ENCODE peak calls at places on chromosomes 13 and 19, in seven cellular contexts. A is HT-29; G is NCI-H510A; E is progenitor cell of endocrine pancreas; I is stimulated activated CD8-positive, alpha-beta memory T cell treated with anti-CD3 and anti-CD28 coated beads, Interleukin-12 subunit alpha, Interleukin-12 subunit beta, amount 100 ng/mL, for 1 hour; U is SW480; H is T follicular helper cell. T is an unnamed sample.

GRCh38 chr19:46489445-46490272 is 6.0 kb downstream of the PNMA8B start:
- DNase-seq in H (no peak), U (no peak), A (no peak), E (no peak), I (no peak), G (no peak), T (no peak)

GRCh38 chr13:83211301-83211700 is 671.0 kb downstream of the SLITRK1 start:
- DNase-seq in U (no peak), A (no peak), I (no peak), G (no peak), H (no peak), E (no peak), T (no peak)

GRCh38 chr19:31152906-31153305 is 196.3 kb downstream of the TSHZ3 start:
- DNase-seq in H (no peak), E (no peak), A (no peak), I (no peak), G (no peak), U (no peak), T (no peak)

GRCh38 chr19:41904118-41904870 is 21.3 kb downstream of the ARHGEF1 start:
- DNase-seq in U (peak; percentile 96), H (no peak), E (peak; percentile 45), I (no peak), A (peak; percentile 99), G (peak; percentile 98), T (no peak)

GRCh38 chr19:1279782-1280341 is 4.5 kb downstream of the FAM174C start:
- DNase-seq in U (peak; percentile 70), A (peak; percentile 91), H (peak; percentile 67), G (no peak), I (peak; percentile 62), E (peak; percentile 90), T (peak; percentile 77)

GRCh38 chr19:2084993-2085720 is 11.0 kb downstream of the MOB3A start:
- DNase-seq in U (peak; percentile 80), I (peak; percentile 90), G (no peak), A (no peak), H (peak; percentile 87), E (no peak), T (no peak)

GRCh38 chr13:26529441-26529840 is 28.0 kb upstream of the WASF3 start:
- DNase-seq in I (no peak), G (no peak), A (peak; percentile 81), H (no peak), E (peak; percentile 64), U (peak; percentile 52), T (peak; percentile 44)

GRCh38 chr13:95256086-95256485 is 45.2 kb downstream of the ABCC4 start:
- DNase-seq in G (no peak), E (no peak), U (peak; percentile 94), I (no peak), H (no peak), A (peak; percentile 91), T (no peak)

GRCh38 chr19:12318782-12319413 is 14.5 kb downstream of the ZNF563 start:
- DNase-seq in H (no peak), E (no peak), A (no peak), G (no peak), U (no peak), I (no peak), T (no peak)

GRCh38 chr13:93226623-93227279 is at the start of gene GPC6:
- DNase-seq in G (peak; percentile 78), I (no peak), U (no peak), H (no peak), A (no peak), E (peak; percentile 25), T (peak; percentile 76)

GRCh38 chr13:86581711-86582110 is 782.5 kb upstream of the SLITRK6 start:
- DNase-seq in H (no peak), E (no peak), A (no peak), U (peak; percentile 41), I (no peak), G (no peak), T (no peak)

GRCh38 chr13:79867248-79867647 is 386.3 kb downstream of the NDFIP2 start:
- DNase-seq in E (no peak), I (no peak), A (peak; percentile 19), G (no peak), U (no peak), H (no peak), T (no peak)

GRCh38 chr13:37651891-37652290 is 53.3 kb upstream of the POSTN start:
- DNase-seq in A (no peak), I (no peak), U (no peak), G (no peak), E (no peak), H (no peak), T (no peak)

GRCh38 chr19:51501594-51502263 is at the start of gene SIGLEC12:
- DNase-seq in E (no peak), U (no peak), H (no peak), A (no peak), G (no peak), I (no peak), T (no peak)

GRCh38 chr19:39126312-39126561 is 651 bp downstream of the PAK4 start:
- DNase-seq in G (no peak), H (no peak), U (no peak), A (no peak), I (no peak), E (no peak), T (no peak)

GRCh38 chr13:33176526-33176925 is 109.0 kb downstream of the STARD13 start:
- DNase-seq in G (no peak), A (no peak), U (no peak), I (no peak), E (no peak), H (no peak), T (no peak)

GRCh38 chr13:82803341-82803740 is 1078.9 kb downstream of the SLITRK1 start:
- DNase-seq in E (no peak), I (no peak), G (no peak), A (no peak), H (no peak), U (no peak), T (peak; percentile 31)

GRCh38 chr13:20877902-20878301 is 24.6 kb downstream of the XPO4 start:
- DNase-seq in G (no peak), U (no peak), H (no peak), I (no peak), A (no peak), E (no peak), T (no peak)

GRCh38 chr13:105465251-105465650 is 1070.2 kb downstream of the EFNB2 start:
- DNase-seq in U (no peak), E (no peak), H (no peak), A (no peak), G (no peak), I (no peak), T (no peak)

GRCh38 chr13:45674908-45675307 is 27.2 kb upstream of the CBY2 start:
- DNase-seq in I (no peak), U (peak; percentile 83), A (no peak), E (no peak), G (no peak), H (no peak), T (peak; percentile 95)

GRCh38 chr13:79837741-79838450 is 356.9 kb downstream of the NDFIP2 start:
- DNase-seq in G (no peak), I (no peak), E (no peak), A (no peak), H (no peak), U (peak; percentile 17), T (no peak)

GRCh38 chr13:55298201-55298600 is 1842.5 kb upstream of the PRR20A start:
- DNase-seq in U (no peak), G (no peak), A (no peak), I (no peak), H (no peak), E (no peak), T (no peak)

GRCh38 chr19:28023064-28023463 is 1189.9 kb downstream of the UQCRFS1 start:
- DNase-seq in G (no peak), I (no peak), U (no peak), E (no peak), A (no peak), H (no peak), T (no peak)

GRCh38 chr19:47309038-47309437 is 623 bp upstream of the C5AR1 start:
- DNase-seq in E (no peak), G (no peak), U (no peak), H (no peak), A (no peak), I (no peak), T (peak; percentile 15)

GRCh38 chr19:53140351-53140750 is 7.6 kb upstream of the ZNF415 start:
- DNase-seq in E (no peak), I (no peak), U (no peak), H (no peak), G (no peak), A (no peak), T (no peak)

GRCh38 chr19:47215581-47215980 is 15.4 kb downstream of the BBC3 start:
- DNase-seq in I (no peak), A (peak; percentile 60), U (peak; percentile 70), G (no peak), H (no peak), E (no peak), T (no peak)

GRCh38 chr19:17109962-17110598 is 34.5 kb downstream of the MYO9B start:
- DNase-seq in H (no peak), A (no peak), G (no peak), U (no peak), I (no peak), E (no peak), T (no peak)

GRCh38 chr13:53151692-53152421 is 123.2 kb downstream of the OLFM4 start:
- DNase-seq in E (peak; percentile 30), U (peak; percentile 64), A (peak; percentile 72), G (peak; percentile 3), I (no peak), H (peak; percentile 0), T (peak; percentile 80)

GRCh38 chr19:18502633-18503294 is 19.1 kb downstream of the ELL start:
- DNase-seq in H (no peak), I (no peak), G (no peak), U (no peak), A (no peak), E (no peak), T (no peak)

GRCh38 chr13:61695147-61695546 is 279.5 kb upstream of the PCDH20 start:
- DNase-seq in U (no peak), I (no peak), E (no peak), H (no peak), A (no peak), G (no peak), T (no peak)

GRCh38 chr19:50972795-50973376 is 3.5 kb upstream of the KLK6 start:
- DNase-seq in A (peak; percentile 68), H (no peak), I (no peak), U (no peak), E (no peak), G (no peak), T (no peak)

GRCh38 chr13:45162194-45162593 is 38.7 kb downstream of the KCTD4 start:
- DNase-seq in U (no peak), G (no peak), I (no peak), E (no peak), A (peak; percentile 49), H (no peak), T (no peak)

GRCh38 chr13:23634897-23635296 is 64.7 kb downstream of the TNFRSF19 start:
- DNase-seq in G (no peak), I (no peak), E (no peak), U (no peak), A (peak; percentile 16), H (no peak), T (peak; percentile 43)

GRCh38 chr19:38649305-38650179 is 2.1 kb downstream of the ACTN4 start:
- DNase-seq in I (no peak), E (no peak), G (no peak), A (peak; percentile 88), U (peak; percentile 86), H (no peak), T (no peak)

GRCh38 chr13:87975035-87975434 is 303.9 kb downstream of the SLITRK5 start:
- DNase-seq in H (no peak), G (no peak), U (no peak), A (no peak), I (no peak), E (no peak), T (no peak)

GRCh38 chr19:48999481-49000325 is 6.0 kb downstream of the RUVBL2 start:
- DNase-seq in U (peak; percentile 65), G (no peak), I (peak; percentile 46), H (peak; percentile 55), A (peak; percentile 91), E (peak; percentile 49), T (peak; percentile 82)

GRCh38 chr19:49533551-49534488 is 6.0 kb downstream of the RCN3 start:
- DNase-seq in G (no peak), H (peak; percentile 75), I (peak; percentile 72), U (peak; percentile 78), E (peak; percentile 46), A (no peak), T (peak; percentile 60)

GRCh38 chr13:35478384-35479222 is 2.1 kb upstream of the MAB21L1 start:
- DNase-seq in G (no peak), A (no peak), H (no peak), I (no peak), U (no peak), E (no peak), T (no peak)

T was measured in SK-MEL-5.